ENCODE peak calls at places on chromosome 16, in five cellular contexts. L is Peyer's patch, R is cardiac fibroblast, N is T-helper 22 cell, S is A172. G is an unnamed sample.

GRCh38 chr16:81060576-81061306 is 16.3 kb downstream of the C16orf46 start:
- DNase-seq in L (no peak), N (no peak), S (no peak), R (no peak), G (no peak)

GRCh38 chr16:17364319-17365210 is 106.2 kb downstream of the XYLT1 start:
- DNase-seq in R (peak; percentile 93), L (peak; percentile 60), N (peak; percentile 60), S (no peak), G (no peak)

GRCh38 chr16:72832640-72833039 is 215.3 kb downstream of the ZFHX3 start:
- DNase-seq in R (peak; percentile 81), L (peak; percentile 64), S (peak; percentile 62), N (no peak), G (peak; percentile 23)

GRCh38 chr16:2040450-2041105 is 7.1 kb downstream of the NTHL1 start:
- DNase-seq in L (no peak), N (no peak), S (peak; percentile 89), R (no peak), G (no peak)

GRCh38 chr16:30006095-30006473 is 4.7 kb downstream of the DOC2A start:
- DNase-seq in S (no peak), L (no peak), N (no peak), R (no peak), G (no peak)

GRCh38 chr16:53457670-53458069 is 23.4 kb downstream of the RBL2 start:
- DNase-seq in L (peak; percentile 77), S (peak; percentile 19), N (peak; percentile 72), R (no peak), G (no peak)

GRCh38 chr16:89123831-89124100 is 30.1 kb downstream of the ACSF3 start:
- DNase-seq in N (no peak), S (no peak), L (no peak), R (no peak), G (no peak)

GRCh38 chr16:15507299-15507958 is 73.0 kb downstream of the BMERB1 start:
- DNase-seq in N (no peak), S (peak; percentile 38), L (no peak), R (peak; percentile 45), G (no peak)

GRCh38 chr16:5900046-5900445 is 802.5 kb upstream of the EEF2KMT start:
- DNase-seq in S (no peak), N (no peak), L (no peak), R (no peak), G (no peak)

GRCh38 chr16:31063843-31064611 is 10.0 kb downstream of the ZNF668 start:
- DNase-seq in R (no peak), S (no peak), L (peak; percentile 19), N (no peak), G (no peak)

GRCh38 chr16:60651351-60651750 is 1384.9 kb downstream of the CDH8 start:
- DNase-seq in R (no peak), L (no peak), N (no peak), S (peak; percentile 22), G (no peak)

GRCh38 chr16:31331141-31331764 is 23.7 kb upstream of the ITGAX start:
- DNase-seq in N (no peak), S (no peak), R (no peak), L (peak; percentile 31), G (no peak)

GRCh38 chr16:4411684-4412083 is 4.7 kb downstream of the CORO7 start:
- DNase-seq in L (no peak), S (no peak), N (no peak), R (no peak), G (no peak)

GRCh38 chr16:75733305-75734141 is 7.2 kb upstream of the CPHXL start:
- DNase-seq in R (peak; percentile 54), S (peak; percentile 22), L (no peak), N (no peak), G (no peak)

GRCh38 chr16:83027973-83028372 is 401.2 kb downstream of the CDH13 start:
- DNase-seq in N (no peak), S (no peak), R (no peak), L (no peak), G (no peak)

GRCh38 chr16:88920618-88921602 is 54.5 kb upstream of the PABPN1L start:
- DNase-seq in L (peak; percentile 70), S (peak; percentile 69), N (no peak), R (peak; percentile 71), G (no peak)

GRCh38 chr16:4846503-4846900 is 586 bp downstream of the GLYR1 start:
- DNase-seq in R (peak; percentile 65), L (peak; percentile 55), N (no peak), S (peak; percentile 69), G (no peak)

GRCh38 chr16:3655030-3655790 is 719 bp downstream of the DNASE1 start:
- DNase-seq in S (no peak), L (no peak), R (no peak), N (no peak), G (no peak)

G was measured in NCI-H748 treated with DMSO at 0.1 percent for 48 hours.